ENCODE peak calls at places on chromosomes 13 and 19, in nine cellular contexts. P is AML-193, N is kidney epithelial cell, U is psoas muscle, J is mucosa of descending colon, Z is iPS DF 19.7, R is HTR-8/SVneo, X is pons, W is heart right ventricle. C is an unnamed sample.

GRCh38 chr13:111508902-111509509 is 188.6 kb downstream of the TEX29 start:
- DNase-seq in P (no peak), N (no peak), U (no peak), J (no peak), Z (no peak), R (no peak), X (no peak), W (no peak), C (no peak)

GRCh38 chr19:57664269-57665127 is 4.2 kb upstream of the ZSCAN4 start:
- DNase-seq in P (no peak), N (no peak), U (peak), J (peak), Z (no peak), R (peak), X (peak), W (peak), C (peak)

GRCh38 chr13:102836471-102836870 is 9.4 kb upstream of the ERCC5 start:
- DNase-seq in P (no peak), N (no peak), U (no peak), J (no peak), Z (no peak), R (no peak), X (no peak), W (no peak), C (no peak)

GRCh38 chr19:48390188-48391099 is 907 bp downstream of the KDELR1 start:
- DNase-seq in P (peak), N (no peak), U (peak), J (peak), Z (no peak), R (no peak), X (peak), W (peak), C (no peak)

GRCh38 chr13:40181203-40181845 is 485.1 kb downstream of the FOXO1 start:
- DNase-seq in P (no peak), N (no peak), U (no peak), J (no peak), Z (no peak), R (no peak), X (no peak), W (no peak), C (no peak)

GRCh38 chr13:111382877-111383276 is 62.4 kb downstream of the TEX29 start:
- DNase-seq in P (no peak), N (no peak), U (no peak), J (no peak), Z (no peak), R (no peak), X (no peak), W (no peak), C (no peak)

GRCh38 chr13:110685305-110685704 is 20.6 kb downstream of the CARS2 start:
- DNase-seq in P (no peak), N (no peak), U (no peak), J (no peak), Z (no peak), R (peak), X (no peak), W (no peak), C (no peak)

GRCh38 chr19:16825312-16826168 is 3.7 kb upstream of the SIN3B start:
- DNase-seq in P (no peak), N (peak), U (peak), J (peak), Z (peak), R (no peak), X (peak), W (peak), C (peak)

GRCh38 chr19:13195678-13196077 is 45.5 kb downstream of the IER2 start:
- DNase-seq in P (no peak), N (no peak), U (no peak), J (peak), Z (peak), R (no peak), X (no peak), W (no peak), C (peak)

GRCh38 chr13:113971471-113972231 is 2.2 kb downstream of the C13orf46 start:
- DNase-seq in P (no peak), N (no peak), U (peak), J (no peak), Z (no peak), R (no peak), X (no peak), W (no peak), C (no peak)

GRCh38 chr19:3415695-3416094 is 49.3 kb downstream of the NFIC start:
- DNase-seq in P (no peak), N (no peak), U (no peak), J (no peak), Z (no peak), R (no peak), X (no peak), W (no peak), C (no peak)

GRCh38 chr13:73462241-73462640 is 403.4 kb downstream of the KLF5 start:
- DNase-seq in P (no peak), N (no peak), U (no peak), J (no peak), Z (no peak), R (no peak), X (no peak), W (no peak), C (no peak)

GRCh38 chr19:12779162-12779993 is 4.0 kb upstream of the HOOK2 start:
- DNase-seq in P (no peak), N (no peak), U (peak), J (peak), Z (no peak), R (no peak), X (no peak), W (peak), C (no peak)

GRCh38 chr13:86572115-86572514 is 772.9 kb upstream of the SLITRK6 start:
- DNase-seq in P (peak), N (peak), U (no peak), J (no peak), Z (no peak), R (no peak), X (no peak), W (no peak), C (no peak)

GRCh38 chr13:18232994-18233782 is 948.4 kb downstream of the TUBA3C start:
- DNase-seq in P (no peak), N (no peak), U (no peak), J (no peak), Z (no peak), R (no peak), X (no peak), W (no peak), C (no peak)

GRCh38 chr19:4089400-4089908 is 22.8 kb upstream of the ZBTB7A start:
- DNase-seq in P (peak), N (no peak), U (peak), J (no peak), Z (no peak), R (no peak), X (peak), W (peak), C (no peak)

GRCh38 chr13:51041126-51041525 is 69.9 kb downstream of the C13orf42 start:
- DNase-seq in P (no peak), N (no peak), U (no peak), J (no peak), Z (no peak), R (no peak), X (no peak), W (no peak), C (no peak)

GRCh38 chr19:55640577-55641375 is at the start of gene ZNF580:
- DNase-seq in P (peak), N (no peak), U (peak), J (peak), Z (no peak), R (peak), X (no peak), W (peak), C (no peak)

C was measured in NT2/D1.